ENCODE peak calls at places on chromosome 3, in nine cellular contexts. Q is brain microvascular endothelial cell, O is ovary, F is fibroblast of villous mesenchyme, B is neural progenitor cell, H is endothelial cell, N is esophagus muscularis mucosa, X is nephron progenitor cell, M is endothelial cell of umbilical vein. G is an unnamed sample.

GRCh38 chr3:147411235-147411607 is 2.1 kb downstream of the ZIC1 start:
- DNase-seq in Q (no peak), O (no peak), F (no peak), B (peak; percentile 59), H (no peak), N (peak; percentile 55), X (no peak), M (no peak), G (no peak)

GRCh38 chr3:66428733-66429132 is 72.1 kb downstream of the LRIG1 start:
- DNase-seq in Q (peak; percentile 98), O (peak; percentile 89), F (peak; percentile 99), B (no peak), H (no peak), N (no peak), X (peak; percentile 44), M (peak; percentile 100), G (peak; percentile 99)

GRCh38 chr3:52372822-52373504 is 56.8 kb downstream of the DNAH1 start:
- DNase-seq in Q (no peak), O (no peak), F (no peak), B (peak; percentile 67), H (peak; percentile 43), N (no peak), X (peak; percentile 71), M (no peak), G (no peak)

GRCh38 chr3:54951405-54951804 is 23.5 kb upstream of the LRTM1 start:
- DNase-seq in Q (peak; percentile 85), O (peak; percentile 84), F (peak; percentile 89), B (peak; percentile 74), H (peak; percentile 72), N (no peak), X (peak; percentile 72), M (no peak), G (peak; percentile 63)

GRCh38 chr3:195365371-195365770 is 77.4 kb downstream of the ACAP2 start:
- DNase-seq in Q (no peak), O (no peak), F (no peak), B (no peak), H (no peak), N (no peak), X (no peak), M (no peak), G (no peak)

GRCh38 chr3:122936335-122936734 is 91.2 kb downstream of the SEMA5B start:
- DNase-seq in Q (no peak), O (no peak), F (no peak), B (no peak), H (no peak), N (no peak), X (no peak), M (no peak), G (no peak)

GRCh38 chr3:169964176-169964575 is 2.4 kb upstream of the SEC62 start:
- DNase-seq in Q (peak; percentile 72), O (no peak), F (no peak), B (no peak), H (no peak), N (no peak), X (no peak), M (no peak), G (no peak)

GRCh38 chr3:123658118-123658859 is 73.4 kb upstream of the HACD2 start:
- DNase-seq in Q (peak; percentile 69), O (peak; percentile 67), F (peak; percentile 53), B (no peak), H (no peak), N (no peak), X (no peak), M (peak; percentile 44), G (peak; percentile 55)

GRCh38 chr3:65914740-65915366 is 123.9 kb downstream of the MAGI1 start:
- DNase-seq in Q (no peak), O (no peak), F (no peak), B (no peak), H (no peak), N (no peak), X (no peak), M (peak; percentile 17), G (no peak)

GRCh38 chr3:50068134-50068533 is 20.6 kb upstream of the RBM5 start:
- DNase-seq in Q (peak; percentile 24), O (no peak), F (no peak), B (no peak), H (no peak), N (no peak), X (no peak), M (no peak), G (no peak)

GRCh38 chr3:190321789-190322603 is at the start of gene CLDN1:
- DNase-seq in Q (peak; percentile 71), O (peak; percentile 84), F (peak; percentile 77), B (peak; percentile 96), H (peak; percentile 94), N (no peak), X (peak; percentile 94), M (peak; percentile 67), G (no peak)

GRCh38 chr3:188739547-188739946 is 432.2 kb upstream of the TPRG1 start:
- DNase-seq in Q (no peak), O (no peak), F (no peak), B (no peak), H (no peak), N (no peak), X (no peak), M (no peak), G (no peak)

GRCh38 chr3:121269389-121269788 is 276.4 kb downstream of the POLQ start:
- DNase-seq in Q (no peak), O (no peak), F (no peak), B (no peak), H (no peak), N (no peak), X (no peak), M (no peak), G (no peak)

GRCh38 chr3:23806322-23807160 is 786 bp downstream of the UBE2E1 start:
- DNase-seq in Q (no peak), O (peak; percentile 39), F (peak; percentile 25), B (peak; percentile 67), H (peak; percentile 28), N (no peak), X (peak; percentile 60), M (peak; percentile 35), G (no peak)

GRCh38 chr3:128573707-128574162 is 76.9 kb downstream of the RPN1 start:
- DNase-seq in Q (no peak), O (no peak), F (no peak), B (no peak), H (no peak), N (no peak), X (no peak), M (peak; percentile 70), G (no peak)

GRCh38 chr3:138068579-138069174 is 46.7 kb downstream of the DZIP1L start:
- DNase-seq in Q (peak; percentile 60), O (peak; percentile 82), F (peak; percentile 84), B (peak; percentile 86), H (peak; percentile 83), N (no peak), X (peak; percentile 85), M (peak; percentile 62), G (peak; percentile 48)

GRCh38 chr3:53616330-53616729 is 121.9 kb downstream of the CACNA1D start:
- DNase-seq in Q (no peak), O (no peak), F (no peak), B (no peak), H (no peak), N (peak; percentile 78), X (no peak), M (no peak), G (no peak)

GRCh38 chr3:30775070-30775469 is 119.4 kb downstream of the GADL1 start:
- DNase-seq in Q (no peak), O (no peak), F (no peak), B (no peak), H (no peak), N (no peak), X (no peak), M (no peak), G (no peak)

GRCh38 chr3:133854971-133855370 is 40.7 kb downstream of the RAB6B start:
- DNase-seq in Q (no peak), O (no peak), F (no peak), B (no peak), H (no peak), N (no peak), X (no peak), M (no peak), G (no peak)

GRCh38 chr3:56254835-56255234 is 213.4 kb downstream of the ERC2 start:
- DNase-seq in Q (no peak), O (no peak), F (no peak), B (no peak), H (no peak), N (no peak), X (no peak), M (no peak), G (no peak)
- TF ChIP-seq CTCF in Q (peak; percentile 29), O (no peak), F (peak; percentile 42), B (peak; percentile 38), H (peak; percentile 70), N (no peak), X (peak; percentile 53), M (peak; percentile 10), G (peak; percentile 21)

GRCh38 chr3:111299070-111299672 is 227.6 kb downstream of the NECTIN3 start:
- DNase-seq in Q (peak; percentile 27), O (no peak), F (no peak), B (peak; percentile 45), H (no peak), N (no peak), X (no peak), M (no peak), G (no peak)
- TF ChIP-seq CTCF in Q (peak; percentile 47), O (no peak), F (peak; percentile 21), B (peak; percentile 45), H (no peak), N (no peak), X (peak; percentile 5), M (no peak), G (peak; percentile 13)

DNA sequence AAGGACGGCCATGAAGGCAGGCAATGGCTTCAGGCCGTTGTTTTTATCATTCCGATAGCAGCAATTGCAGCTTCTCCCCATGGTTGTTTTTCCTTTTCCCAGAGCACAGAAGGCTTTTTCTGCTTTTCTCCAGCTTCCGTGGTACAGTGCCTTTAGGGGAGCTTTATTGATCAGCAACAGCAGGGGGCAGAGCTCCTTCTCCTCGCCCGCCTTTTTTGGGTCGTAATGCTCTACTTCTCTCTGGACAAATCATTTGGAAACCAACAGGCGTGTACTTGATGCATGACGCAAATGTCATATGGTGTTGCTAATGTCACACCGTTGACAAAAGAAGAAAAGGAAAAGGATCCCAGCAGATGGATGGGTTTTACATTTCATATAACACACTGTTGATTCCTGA is 79.7 kb upstream of the SNRK start:
- DNase-seq in Q (no peak), O (no peak), F (no peak), B (peak; percentile 37), H (no peak), N (no peak), X (no peak), M (no peak), G (no peak)
- TF ChIP-seq CTCF in Q (no peak), O (no peak), F (no peak), B (peak; percentile 28), H (no peak), N (no peak), X (no peak), M (no peak), G (no peak)

DNA sequence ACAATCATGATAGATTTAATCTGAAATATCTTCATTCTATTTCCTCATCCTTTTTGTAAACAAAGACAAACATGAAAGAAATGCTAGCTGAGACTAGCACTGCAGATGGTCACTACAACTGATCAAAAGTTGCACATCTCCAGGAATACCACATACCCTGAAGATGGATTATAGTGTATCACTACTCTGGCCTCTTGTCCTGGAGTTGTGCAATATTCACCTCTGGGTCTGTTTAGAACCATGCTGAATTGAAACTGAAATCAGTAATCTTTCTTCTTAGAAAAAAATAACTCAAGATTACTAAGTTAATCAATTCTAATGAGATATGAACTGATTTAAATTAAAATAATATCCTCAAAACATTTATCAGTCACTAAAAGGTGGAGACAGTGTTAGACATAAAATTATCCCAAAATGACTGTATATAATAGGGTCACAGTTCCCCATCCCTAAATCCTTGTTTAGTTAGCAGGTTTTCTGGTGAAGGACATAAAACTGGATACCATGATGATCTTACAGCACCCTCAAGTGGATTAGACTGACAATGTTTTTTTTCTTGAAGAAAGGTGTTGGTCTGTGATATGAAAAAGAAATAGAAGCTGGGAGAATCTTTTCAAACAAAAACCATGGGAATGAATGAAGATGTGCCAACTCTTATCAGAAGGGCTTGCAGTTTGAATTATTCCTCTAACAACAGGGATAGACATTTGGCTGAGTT is 7.2 kb upstream of the TTC14 start:
- DNase-seq in Q (no peak), O (no peak), F (peak; percentile 45), B (peak; percentile 53), H (no peak), N (no peak), X (no peak), M (peak; percentile 55), G (peak; percentile 13)
- TF ChIP-seq CTCF in Q (peak; percentile 44), O (peak; percentile 72), F (peak; percentile 41), B (peak; percentile 74), H (peak; percentile 28), N (no peak), X (peak; percentile 53), M (peak; percentile 28), G (peak; percentile 56)

G was measured in LNCaP clone FGC.